ENCODE peak calls at places on chromosomes 5 and 9, in seven cellular contexts. E is transverse colon, Z is breast epithelium, K is Peyer's patch, N is HCT116, I is ovary, A is gastrocnemius medialis. B is an unnamed sample.

GRCh38 chr5:124034301-124034700 is 522.3 kb downstream of the CSNK1G3 start:
- DNase-seq in K (no peak), N (no peak), E (no peak), A (no peak), Z (no peak), I (no peak), B (no peak)

GRCh38 chr5:34531736-34532135 is 124.4 kb upstream of the RAI14 start:
- DNase-seq in E (no peak), K (no peak), N (no peak), A (no peak), Z (no peak), I (no peak), B (no peak)

GRCh38 chr9:92947268-92948031 is at the start of gene FGD3:
- DNase-seq in Z (peak; percentile 50), I (no peak), E (no peak), A (no peak), K (no peak), N (no peak), B (no peak)

GRCh38 chr5:109706065-109706464 is 16.3 kb downstream of the MAN2A1 start:
- DNase-seq in I (no peak), N (no peak), K (no peak), A (no peak), Z (no peak), E (no peak), B (no peak)

GRCh38 chr9:16848189-16848588 is 22.3 kb downstream of the BNC2 start:
- DNase-seq in A (no peak), E (no peak), K (no peak), I (no peak), N (no peak), Z (no peak), B (no peak)

GRCh38 chr5:75335952-75336624 is 932 bp upstream of the HMGCR start:
- DNase-seq in K (peak; percentile 64), I (no peak), E (peak; percentile 59), N (peak; percentile 73), A (peak; percentile 21), Z (no peak), B (no peak)

GRCh38 chr9:134689320-134690181 is 47.9 kb downstream of the COL5A1 start:
- DNase-seq in A (peak; percentile 57), Z (peak; percentile 76), E (peak; percentile 68), N (peak; percentile 29), I (peak; percentile 76), K (peak; percentile 70), B (peak; percentile 77)

GRCh38 chr5:126137771-126138474 is 285.3 kb upstream of the GRAMD2B start:
- DNase-seq in A (no peak), N (no peak), I (no peak), K (no peak), Z (no peak), E (no peak), B (no peak)

GRCh38 chr5:153938131-153938842 is 100.4 kb downstream of the FAM114A2 start:
- DNase-seq in A (no peak), N (no peak), K (no peak), Z (no peak), E (no peak), I (no peak), B (no peak)

GRCh38 chr9:90843530-90843929 is 41.9 kb downstream of the SYK start:
- DNase-seq in Z (no peak), K (no peak), N (no peak), I (no peak), E (no peak), A (no peak), B (no peak)

GRCh38 chr9:1051286-1052118 is 1.3 kb downstream of the DMRT2 start:
- DNase-seq in N (no peak), K (no peak), A (peak; percentile 36), I (no peak), E (peak; percentile 71), Z (no peak), B (no peak)

GRCh38 chr5:1692381-1692780 is 107.3 kb downstream of the MRPL36 start:
- DNase-seq in N (no peak), K (no peak), Z (no peak), A (no peak), I (no peak), E (no peak), B (no peak)

GRCh38 chr9:24044576-24044975 is 218.5 kb upstream of the ELAVL2 start:
- DNase-seq in E (no peak), A (no peak), I (no peak), K (no peak), N (no peak), Z (no peak), B (no peak)

GRCh38 chr9:108108802-108109448 is 619.4 kb upstream of the KLF4 start:
- DNase-seq in N (no peak), A (no peak), Z (no peak), I (no peak), E (no peak), K (no peak), B (no peak)

GRCh38 chr5:120535900-120536299 is 71.8 kb downstream of the PRR16 start:
- DNase-seq in N (no peak), E (no peak), A (no peak), K (no peak), I (no peak), Z (no peak), B (no peak)

GRCh38 chr5:179906795-179907569 is 715 bp downstream of the TBC1D9B start:
- DNase-seq in E (peak; percentile 46), I (peak; percentile 48), N (no peak), A (peak; percentile 58), Z (no peak), K (peak; percentile 56), B (peak; percentile 33)

GRCh38 chr9:79617395-79617794 is 45.6 kb downstream of the TLE4 start:
- DNase-seq in Z (no peak), I (peak; percentile 56), A (peak; percentile 22), E (peak; percentile 52), K (no peak), N (no peak), B (peak; percentile 64)

GRCh38 chr5:138574744-138575193 is 432 bp downstream of the HSPA9 start:
- DNase-seq in I (no peak), E (no peak), A (no peak), K (no peak), Z (no peak), N (no peak), B (no peak)

GRCh38 chr9:113559834-113560620 is 96.5 kb downstream of the RGS3 start:
- DNase-seq in K (no peak), E (no peak), N (no peak), A (no peak), I (peak; percentile 30), Z (peak; percentile 20), B (peak; percentile 6)

GRCh38 chr5:98927988-98928801 is 612 bp downstream of the CHD1 start:
- DNase-seq in Z (peak; percentile 68), E (peak; percentile 71), A (peak; percentile 53), K (peak; percentile 79), N (no peak), I (peak; percentile 81), B (peak; percentile 75)

GRCh38 chr5:173191561-173191960 is 43.4 kb downstream of the NKX2-5 start:
- DNase-seq in K (no peak), Z (no peak), I (no peak), E (no peak), A (no peak), N (no peak), B (no peak)

GRCh38 chr9:126942369-126942768 is 27.8 kb downstream of the RALGPS1 start:
- DNase-seq in A (no peak), K (no peak), E (no peak), N (no peak), Z (no peak), I (no peak), B (no peak)

GRCh38 chr5:109805882-109806281 is 116.2 kb downstream of the MAN2A1 start:
- DNase-seq in N (no peak), K (no peak), E (no peak), Z (no peak), I (no peak), A (no peak), B (no peak)

GRCh38 chr5:168916852-168917251 is 337.7 kb upstream of the PANK3 start:
- DNase-seq in K (no peak), I (no peak), Z (no peak), A (no peak), E (no peak), N (no peak), B (no peak)

GRCh38 chr5:151264113-151264512 is 11.1 kb downstream of the GM2A start:
- DNase-seq in A (no peak), N (no peak), E (no peak), I (no peak), K (no peak), Z (no peak), B (no peak)

GRCh38 chr9:89716559-89716958 is 111.7 kb downstream of the GADD45G start:
- DNase-seq in I (no peak), Z (no peak), K (peak; percentile 30), N (no peak), E (no peak), A (no peak), B (no peak)

GRCh38 chr5:132821791-132822190 is 8.7 kb downstream of the SHROOM1 start:
- DNase-seq in Z (no peak), K (no peak), E (no peak), A (no peak), I (no peak), N (no peak), B (no peak)

GRCh38 chr9:16482764-16483163 is 387.7 kb downstream of the BNC2 start:
- DNase-seq in Z (no peak), E (no peak), A (no peak), K (no peak), N (no peak), I (no peak), B (no peak)

GRCh38 chr5:132770476-132771159 is 6.4 kb downstream of the SEPTIN8 start:
- DNase-seq in N (no peak), A (no peak), E (no peak), Z (no peak), K (peak; percentile 34), I (no peak), B (no peak)

DNA sequence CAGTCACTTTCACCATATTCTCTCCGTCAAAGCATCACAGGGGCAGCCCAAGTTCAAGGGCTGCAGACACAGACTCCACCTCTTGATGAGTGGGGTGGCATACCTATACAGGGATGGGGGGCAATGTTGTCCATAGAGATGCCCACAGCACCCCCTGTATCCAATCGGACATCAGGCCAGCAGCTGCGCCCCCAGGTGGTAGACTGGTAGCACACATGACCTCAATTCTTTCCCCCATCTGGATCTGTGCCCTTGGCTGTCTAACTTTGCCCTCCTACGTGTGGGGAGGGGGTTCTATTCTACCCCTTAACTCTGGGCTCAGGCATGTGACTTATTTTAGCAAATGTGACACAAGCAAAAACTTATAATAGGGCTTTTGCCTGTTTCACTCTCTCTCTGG is 84.0 kb upstream of the SLC25A48 start:
- DNase-seq in Z (no peak), A (no peak), E (no peak), I (no peak), N (no peak), K (no peak), B (no peak)
- TF ChIP-seq CTCF in Z (no peak), A (no peak), E (no peak), I (no peak), N (no peak), K (no peak), B (no peak)

GRCh38 chr9:95087659-95088242 is 229.8 kb downstream of the FANCC start:
- DNase-seq in E (peak; percentile 66), K (no peak), A (peak; percentile 30), Z (peak; percentile 42), I (no peak), N (no peak), B (no peak)
- H3K4me3 ChIP-seq in E (no peak overlapping the region), K (no peak overlapping the region), A (no peak overlapping the region), Z (no peak overlapping the region), I (no peak overlapping the region), N (no peak overlapping the region), B (no peak overlapping the region)

GRCh38 chr9:37800631-37801286 is at the start of gene DCAF10:
- DNase-seq in Z (peak; percentile 87), A (peak; percentile 80), N (peak; percentile 68), E (peak; percentile 89), K (peak; percentile 92), I (peak; percentile 84), B (peak; percentile 85)
- TF ChIP-seq POLR2A in Z (peak; percentile 42), A (peak; percentile 77), N (peak; percentile 77), E (peak; percentile 76), K (peak; percentile 69), I (peak; percentile 72), B (no peak)

GRCh38 chr5:14665110-14665822 is 748 bp downstream of the OTULIN start:
- DNase-seq in N (no peak), E (peak; percentile 65), K (peak; percentile 70), Z (no peak), I (no peak), A (no peak), B (peak; percentile 22)
- TF ChIP-seq CTCF in N (no peak), E (no peak), K (peak; percentile 16), Z (no peak), I (no peak), A (no peak), B (no peak)

B was measured in uterus.